ENCODE peak calls at places on chromosomes 6 and 20, in six cellular contexts. One of them, this sample, is unnamed. For H3K4me1, the result is how much of the 10 kb centered on the place peaks cover.

GRCh38 chr20:20225325-20225724 is 142.6 kb upstream of the INSM1 start:
- DNase-seq in breast epithelium: no peak
- DNase-seq in lung: no peak
- DNase-seq in left ventricle myocardium inferior: no peak
- DNase-seq in PC-3: no peak
- DNase-seq in A549: no peak
- DNase-seq in this sample: no peak

GRCh38 chr6:155207223-155207622 is 56.6 kb upstream of the CLDN20 start:
- DNase-seq in breast epithelium: no peak
- DNase-seq in lung: no peak
- DNase-seq in left ventricle myocardium inferior: no peak
- DNase-seq in PC-3: no peak
- DNase-seq in A549: no peak
- DNase-seq in this sample: no peak

GRCh38 chr6:162385980-162386379 is 341.6 kb downstream of the PRKN start:
- DNase-seq in breast epithelium: no peak
- DNase-seq in lung: no peak
- DNase-seq in left ventricle myocardium inferior: no peak
- DNase-seq in PC-3: no peak
- DNase-seq in A549: no peak
- DNase-seq in this sample: no peak

GRCh38 chr20:57244627-57245214 is 21.7 kb downstream of the BMP7 start:
- DNase-seq in breast epithelium: no peak
- DNase-seq in lung: no peak
- DNase-seq in left ventricle myocardium inferior: no peak
- DNase-seq in PC-3: no peak
- DNase-seq in A549: no peak
- DNase-seq in this sample: no peak

GRCh38 chr20:57562541-57563465 is 1.9 kb downstream of the PCK1 start:
- DNase-seq in breast epithelium: no peak
- DNase-seq in lung: no peak
- DNase-seq in left ventricle myocardium inferior: no peak
- DNase-seq in PC-3: no peak
- DNase-seq in A549: no peak
- DNase-seq in this sample: no peak

GRCh38 chr20:22717466-22717865 is 133.1 kb upstream of the FOXA2 start:
- DNase-seq in breast epithelium: no peak
- DNase-seq in lung: peak
- DNase-seq in left ventricle myocardium inferior: no peak
- DNase-seq in PC-3: peak
- DNase-seq in A549: peak
- DNase-seq in this sample: no peak

GRCh38 chr6:48535569-48535968 is 424.6 kb upstream of the PTCHD4 start:
- DNase-seq in breast epithelium: no peak
- DNase-seq in lung: no peak
- DNase-seq in left ventricle myocardium inferior: no peak
- DNase-seq in PC-3: peak
- DNase-seq in A549: no peak
- DNase-seq in this sample: no peak

GRCh38 chr6:2940010-2940850 is 31.1 kb downstream of the SERPINB6 start:
- DNase-seq in breast epithelium: no peak
- DNase-seq in lung: peak
- DNase-seq in left ventricle myocardium inferior: no peak
- DNase-seq in PC-3: no peak
- DNase-seq in A549: peak
- DNase-seq in this sample: no peak

GRCh38 chr20:33859157-33859695 is 48.1 kb downstream of the CHMP4B start:
- DNase-seq in breast epithelium: no peak
- DNase-seq in lung: no peak
- DNase-seq in left ventricle myocardium inferior: no peak
- DNase-seq in PC-3: no peak
- DNase-seq in A549: peak
- DNase-seq in this sample: no peak

GRCh38 chr6:107185570-107185969 is 70.3 kb upstream of the BEND3 start:
- DNase-seq in breast epithelium: no peak
- DNase-seq in lung: peak
- DNase-seq in left ventricle myocardium inferior: no peak
- DNase-seq in PC-3: peak
- DNase-seq in A549: peak
- DNase-seq in this sample: no peak

GRCh38 chr6:83193747-83194582 is 808 bp downstream of the RWDD2A start:
- DNase-seq in breast epithelium: no peak
- DNase-seq in lung: peak
- DNase-seq in left ventricle myocardium inferior: peak
- DNase-seq in PC-3: peak
- DNase-seq in A549: peak
- DNase-seq in this sample: peak

GRCh38 chr6:89977808-89978748 is 83.8 kb downstream of the GJA10 start:
- DNase-seq in breast epithelium: no peak
- DNase-seq in lung: no peak
- DNase-seq in left ventricle myocardium inferior: no peak
- DNase-seq in PC-3: no peak
- DNase-seq in A549: no peak
- DNase-seq in this sample: no peak

GRCh38 chr6:160998217-160998616 is 6.6 kb downstream of the MAP3K4 start:
- DNase-seq in breast epithelium: no peak
- DNase-seq in lung: no peak
- DNase-seq in left ventricle myocardium inferior: no peak
- DNase-seq in PC-3: no peak
- DNase-seq in A549: no peak
- DNase-seq in this sample: no peak

GRCh38 chr6:3542032-3542640 is 85.3 kb upstream of the SLC22A23 start:
- DNase-seq in breast epithelium: no peak
- DNase-seq in lung: peak
- DNase-seq in left ventricle myocardium inferior: no peak
- DNase-seq in PC-3: peak
- DNase-seq in A549: no peak
- DNase-seq in this sample: no peak

GRCh38 chr6:108966855-108967755 is 118.9 kb downstream of the ARMC2 start:
- DNase-seq in breast epithelium: no peak
- DNase-seq in lung: peak
- DNase-seq in left ventricle myocardium inferior: peak
- DNase-seq in PC-3: peak
- DNase-seq in A549: no peak
- DNase-seq in this sample: no peak

GRCh38 chr6:16498237-16498636 is 259.9 kb downstream of the GMPR start:
- DNase-seq in breast epithelium: no peak
- DNase-seq in lung: no peak
- DNase-seq in left ventricle myocardium inferior: no peak
- DNase-seq in PC-3: peak
- DNase-seq in A549: no peak
- DNase-seq in this sample: no peak

GRCh38 chr6:56370591-56371198 is 123.3 kb upstream of the COL21A1 start:
- DNase-seq in breast epithelium: no peak
- DNase-seq in lung: peak
- DNase-seq in left ventricle myocardium inferior: no peak
- DNase-seq in PC-3: peak
- DNase-seq in A549: peak
- DNase-seq in this sample: no peak

GRCh38 chr6:90107721-90108364 is 188.8 kb downstream of the BACH2 start:
- DNase-seq in breast epithelium: no peak
- DNase-seq in lung: no peak
- DNase-seq in left ventricle myocardium inferior: no peak
- DNase-seq in PC-3: no peak
- DNase-seq in A549: no peak
- DNase-seq in this sample: no peak

GRCh38 chr6:14930366-14930989 is 315.4 kb upstream of the JARID2 start:
- DNase-seq in breast epithelium: no peak
- DNase-seq in lung: no peak
- DNase-seq in left ventricle myocardium inferior: no peak
- DNase-seq in PC-3: peak
- DNase-seq in A549: no peak
- DNase-seq in this sample: no peak

GRCh38 chr6:117938324-117938995 is 31.4 kb downstream of the SLC35F1 start:
- DNase-seq in breast epithelium: no peak
- DNase-seq in lung: no peak
- DNase-seq in left ventricle myocardium inferior: no peak
- DNase-seq in PC-3: no peak
- DNase-seq in A549: no peak
- DNase-seq in this sample: no peak

GRCh38 chr6:36840471-36841461 is 1.5 kb upstream of the CPNE5 start:
- DNase-seq in breast epithelium: no peak
- DNase-seq in lung: no peak
- DNase-seq in left ventricle myocardium inferior: peak
- DNase-seq in PC-3: no peak
- DNase-seq in A549: no peak
- DNase-seq in this sample: no peak

GRCh38 chr6:167691566-167692312 is 135.0 kb upstream of the AFDN start:
- DNase-seq in breast epithelium: peak
- DNase-seq in lung: no peak
- DNase-seq in left ventricle myocardium inferior: no peak
- DNase-seq in PC-3: no peak
- DNase-seq in A549: no peak
- DNase-seq in this sample: no peak
- H3K4me3 ChIP-seq in breast epithelium: no peak
- H3K4me3 ChIP-seq in lung: no peak
- H3K4me3 ChIP-seq in left ventricle myocardium inferior: no peak
- H3K4me3 ChIP-seq in PC-3: no peak
- H3K4me3 ChIP-seq in A549: no peak
- H3K4me3 ChIP-seq in this sample: no peak

DNA sequence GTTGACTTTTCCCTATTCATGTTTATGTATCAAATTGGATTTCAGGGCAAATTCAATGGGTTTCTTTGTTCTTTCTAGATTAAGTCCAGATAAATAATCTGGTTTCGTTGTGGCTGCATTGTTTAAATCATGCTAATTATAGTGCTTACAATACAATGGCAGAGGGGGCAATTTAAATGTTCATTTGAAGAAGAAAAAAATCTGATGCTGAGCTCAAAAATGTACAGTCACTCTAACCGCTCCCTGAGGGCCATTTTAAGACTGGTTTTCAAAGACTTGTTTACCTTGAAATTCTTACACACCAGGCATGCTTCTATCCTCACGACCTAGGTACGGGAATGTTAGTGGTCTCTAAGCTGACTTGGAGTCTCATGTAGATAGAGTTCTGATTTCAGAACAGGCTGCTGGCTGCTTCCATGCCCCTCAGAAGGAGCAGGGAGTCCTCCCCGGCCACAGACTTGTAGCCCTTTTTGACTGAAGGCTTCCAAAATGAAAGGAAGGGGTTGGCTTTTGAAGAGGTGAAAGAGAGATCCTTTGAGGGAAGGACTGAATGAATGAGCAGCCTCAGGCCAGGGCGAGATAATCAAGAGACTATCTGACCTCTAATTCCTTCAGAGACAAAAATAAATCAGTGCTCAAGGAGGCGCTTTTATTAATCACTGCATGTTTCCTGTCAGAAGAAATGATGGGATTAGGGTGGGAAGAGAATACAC is 86.1 kb upstream of the ZNF217 start:
- DNase-seq in breast epithelium: no peak
- DNase-seq in lung: no peak
- DNase-seq in left ventricle myocardium inferior: no peak
- DNase-seq in PC-3: no peak
- DNase-seq in A549: peak
- DNase-seq in this sample: no peak
- H3K4me1 ChIP-seq in breast epithelium: under half
- H3K4me1 ChIP-seq in lung: under half
- H3K4me1 ChIP-seq in left ventricle myocardium inferior: under half
- H3K4me1 ChIP-seq in PC-3: under half
- H3K4me1 ChIP-seq in A549: under half
- H3K4me1 ChIP-seq in this sample: under half

DNA sequence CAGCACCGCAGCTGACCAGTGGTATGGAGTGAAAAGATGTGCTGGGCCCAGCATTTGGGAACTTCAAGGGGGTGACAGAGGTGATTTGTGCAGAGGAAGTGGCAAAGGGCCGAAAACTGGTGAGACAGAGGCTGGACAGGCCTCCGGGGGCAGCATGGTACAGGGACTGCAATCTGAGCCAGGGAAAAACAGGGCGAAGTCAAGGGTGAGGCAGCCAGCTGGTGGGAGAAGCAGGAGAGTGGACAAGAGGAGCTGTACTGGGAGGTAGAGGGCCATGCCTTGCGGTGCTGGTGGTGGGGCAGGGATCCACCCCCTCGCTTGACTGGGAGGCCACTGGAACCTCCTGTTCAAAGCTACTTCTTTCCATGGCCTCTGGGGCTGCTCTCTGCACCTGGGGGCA is 7.3 kb upstream of the GFRA4 start:
- DNase-seq in breast epithelium: no peak
- DNase-seq in lung: no peak
- DNase-seq in left ventricle myocardium inferior: no peak
- DNase-seq in PC-3: peak
- DNase-seq in A549: no peak
- DNase-seq in this sample: no peak
- TF ChIP-seq CTCF in breast epithelium: no peak
- TF ChIP-seq CTCF in lung: no peak
- TF ChIP-seq CTCF in left ventricle myocardium inferior: no peak
- TF ChIP-seq CTCF in PC-3: no peak
- TF ChIP-seq CTCF in A549: no peak
- TF ChIP-seq CTCF in this sample: no peak

GRCh38 chr20:62495798-62496325 is 20.1 kb upstream of the GATA5 start:
- DNase-seq in breast epithelium: no peak
- DNase-seq in lung: no peak
- DNase-seq in left ventricle myocardium inferior: no peak
- DNase-seq in PC-3: no peak
- DNase-seq in A549: no peak
- DNase-seq in this sample: no peak

GRCh38 chr20:62494537-62494936 is 18.7 kb upstream of the GATA5 start:
- DNase-seq in breast epithelium: no peak
- DNase-seq in lung: no peak
- DNase-seq in left ventricle myocardium inferior: no peak
- DNase-seq in PC-3: no peak
- DNase-seq in A549: no peak
- DNase-seq in this sample: no peak

GRCh38 chr20:62493886-62494285 is 18.1 kb upstream of the GATA5 start:
- DNase-seq in breast epithelium: no peak
- DNase-seq in lung: no peak
- DNase-seq in left ventricle myocardium inferior: no peak
- DNase-seq in PC-3: no peak
- DNase-seq in A549: no peak
- DNase-seq in this sample: no peak

GRCh38 chr20:62496525-62497218 is 20.9 kb upstream of the GATA5 start:
- DNase-seq in breast epithelium: no peak
- DNase-seq in lung: no peak
- DNase-seq in left ventricle myocardium inferior: no peak
- DNase-seq in PC-3: peak
- DNase-seq in A549: no peak
- DNase-seq in this sample: no peak

DNA sequence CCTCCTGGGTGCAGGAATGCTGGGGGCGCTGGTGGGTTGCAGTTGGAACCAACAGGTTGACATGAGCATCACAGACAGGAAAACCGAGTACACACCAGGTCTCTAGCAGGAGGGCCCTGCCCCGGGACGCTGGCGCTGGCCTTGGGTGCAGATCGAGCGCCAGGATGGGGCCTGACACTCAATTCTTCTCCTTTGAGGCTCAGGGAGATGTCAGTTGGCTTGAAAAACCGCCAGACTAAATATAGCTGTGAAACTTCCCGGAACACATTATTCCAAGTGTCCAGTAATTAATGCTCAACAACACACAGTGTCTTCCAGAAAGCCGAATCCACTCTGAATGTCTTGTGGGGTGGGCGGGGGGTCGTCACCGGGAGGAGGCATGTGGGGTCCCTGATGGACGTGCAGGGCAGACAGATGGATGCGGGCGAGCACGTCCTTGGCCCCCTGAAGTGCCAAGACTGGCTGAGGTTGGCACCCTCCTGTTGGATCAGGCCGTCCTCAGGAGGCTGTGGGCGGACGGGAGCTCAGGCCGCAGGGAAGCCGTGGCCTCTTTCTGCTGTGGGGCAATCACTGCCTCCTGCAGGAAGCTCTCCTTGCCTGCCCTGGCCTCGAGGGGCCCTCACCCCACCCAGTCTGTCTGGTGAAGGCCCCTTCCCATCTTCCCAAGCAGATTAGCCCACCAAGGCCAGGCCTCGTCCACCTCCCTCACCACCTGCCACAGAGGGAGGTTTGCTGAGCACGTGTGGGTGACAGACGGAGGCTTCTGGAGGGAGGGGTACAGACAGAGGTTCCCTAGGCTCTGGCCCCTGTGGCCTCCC is 19.4 kb upstream of the GATA5 start:
- DNase-seq in breast epithelium: no peak
- DNase-seq in lung: no peak
- DNase-seq in left ventricle myocardium inferior: no peak
- DNase-seq in PC-3: no peak
- DNase-seq in A549: no peak
- DNase-seq in this sample: no peak
- H3K4me3 ChIP-seq in breast epithelium: no peak
- H3K4me3 ChIP-seq in lung: no peak
- H3K4me3 ChIP-seq in left ventricle myocardium inferior: peak
- H3K4me3 ChIP-seq in PC-3: no peak
- H3K4me3 ChIP-seq in A549: no peak
- H3K4me3 ChIP-seq in this sample: no peak

This sample was measured in tibial artery.